ENCODE peak calls at places on chromosomes 16 and 17, in ten cellular contexts. One of them, this sample, is unnamed.

GRCh38 chr16:86503830-86504229 is 6.5 kb upstream of the FOXF1 start:
- DNase-seq in HCT116: no peak
- DNase-seq in left ventricle myocardium inferior: no peak
- DNase-seq in cardiac muscle cell: no peak
- DNase-seq in HFF-Myc: no peak
- DNase-seq in transverse colon: no peak
- DNase-seq in brain microvascular endothelial cell: no peak
- DNase-seq in heart right ventricle: no peak
- DNase-seq in AG10803: no peak
- DNase-seq in cardiac fibroblast: no peak
- DNase-seq in this sample: no peak

GRCh38 chr16:27450836-27451341 is 48.9 kb downstream of the IL21R start:
- DNase-seq in cardiac muscle cell: no peak
- DNase-seq in cardiac fibroblast: peak; percentile 31
- DNase-seq in HFF-Myc: no peak
- DNase-seq in heart right ventricle: no peak
- DNase-seq in AG10803: no peak
- DNase-seq in brain microvascular endothelial cell: peak; percentile 28
- DNase-seq in left ventricle myocardium inferior: no peak
- DNase-seq in transverse colon: peak; percentile 50
- DNase-seq in HCT116: no peak
- DNase-seq in this sample: no peak

GRCh38 chr16:5071681-5072333 is at the start of gene ALG1:
- DNase-seq in left ventricle myocardium inferior: peak; percentile 90
- DNase-seq in heart right ventricle: peak; percentile 92
- DNase-seq in HFF-Myc: peak; percentile 56
- DNase-seq in brain microvascular endothelial cell: peak; percentile 76
- DNase-seq in transverse colon: peak; percentile 91
- DNase-seq in HCT116: peak; percentile 57
- DNase-seq in cardiac muscle cell: peak; percentile 92
- DNase-seq in cardiac fibroblast: peak; percentile 90
- DNase-seq in AG10803: peak; percentile 84
- DNase-seq in this sample: peak; percentile 78

GRCh38 chr17:46878055-46878454 is 26.7 kb downstream of the WNT9B start:
- DNase-seq in heart right ventricle: peak; percentile 41
- DNase-seq in AG10803: no peak
- DNase-seq in brain microvascular endothelial cell: no peak
- DNase-seq in transverse colon: no peak
- DNase-seq in HFF-Myc: no peak
- DNase-seq in left ventricle myocardium inferior: peak; percentile 55
- DNase-seq in cardiac fibroblast: no peak
- DNase-seq in cardiac muscle cell: no peak
- DNase-seq in HCT116: no peak
- DNase-seq in this sample: no peak

GRCh38 chr17:28712705-28713415 is 1.2 kb upstream of the PROCA1 start:
- DNase-seq in cardiac fibroblast: no peak
- DNase-seq in AG10803: no peak
- DNase-seq in transverse colon: no peak
- DNase-seq in left ventricle myocardium inferior: no peak
- DNase-seq in cardiac muscle cell: no peak
- DNase-seq in HCT116: no peak
- DNase-seq in brain microvascular endothelial cell: no peak
- DNase-seq in heart right ventricle: no peak
- DNase-seq in HFF-Myc: no peak
- DNase-seq in this sample: no peak

GRCh38 chr17:31266042-31266441 is 31.0 kb downstream of the OMG start:
- DNase-seq in brain microvascular endothelial cell: no peak
- DNase-seq in HFF-Myc: no peak
- DNase-seq in cardiac muscle cell: no peak
- DNase-seq in cardiac fibroblast: no peak
- DNase-seq in transverse colon: no peak
- DNase-seq in heart right ventricle: no peak
- DNase-seq in AG10803: no peak
- DNase-seq in left ventricle myocardium inferior: no peak
- DNase-seq in HCT116: no peak
- DNase-seq in this sample: no peak

GRCh38 chr17:36813357-36813756 is 123.9 kb upstream of the LHX1 start:
- DNase-seq in brain microvascular endothelial cell: no peak
- DNase-seq in heart right ventricle: no peak
- DNase-seq in HFF-Myc: no peak
- DNase-seq in transverse colon: no peak
- DNase-seq in left ventricle myocardium inferior: no peak
- DNase-seq in AG10803: no peak
- DNase-seq in HCT116: no peak
- DNase-seq in cardiac fibroblast: no peak
- DNase-seq in cardiac muscle cell: no peak
- DNase-seq in this sample: no peak

GRCh38 chr17:80926601-80927250 is 64.9 kb upstream of the CHMP6 start:
- DNase-seq in cardiac muscle cell: no peak
- DNase-seq in HCT116: no peak
- DNase-seq in left ventricle myocardium inferior: no peak
- DNase-seq in cardiac fibroblast: no peak
- DNase-seq in brain microvascular endothelial cell: no peak
- DNase-seq in transverse colon: no peak
- DNase-seq in AG10803: no peak
- DNase-seq in HFF-Myc: no peak
- DNase-seq in heart right ventricle: no peak
- DNase-seq in this sample: no peak

GRCh38 chr16:24988593-24989338 is 26.4 kb downstream of the ARHGAP17 start:
- DNase-seq in left ventricle myocardium inferior: no peak
- DNase-seq in brain microvascular endothelial cell: peak; percentile 77
- DNase-seq in transverse colon: peak; percentile 81
- DNase-seq in HCT116: peak; percentile 6
- DNase-seq in cardiac muscle cell: peak; percentile 21
- DNase-seq in HFF-Myc: no peak
- DNase-seq in heart right ventricle: no peak
- DNase-seq in AG10803: peak; percentile 71
- DNase-seq in cardiac fibroblast: peak; percentile 81
- DNase-seq in this sample: no peak

GRCh38 chr16:72836985-72837384 is 210.9 kb downstream of the ZFHX3 start:
- DNase-seq in left ventricle myocardium inferior: no peak
- DNase-seq in cardiac muscle cell: no peak
- DNase-seq in AG10803: no peak
- DNase-seq in HCT116: no peak
- DNase-seq in HFF-Myc: no peak
- DNase-seq in heart right ventricle: no peak
- DNase-seq in cardiac fibroblast: no peak
- DNase-seq in brain microvascular endothelial cell: no peak
- DNase-seq in transverse colon: no peak
- DNase-seq in this sample: no peak

GRCh38 chr17:56314026-56314425 is 160.8 kb downstream of the ANKFN1 start:
- DNase-seq in heart right ventricle: no peak
- DNase-seq in HCT116: no peak
- DNase-seq in AG10803: no peak
- DNase-seq in cardiac muscle cell: no peak
- DNase-seq in left ventricle myocardium inferior: no peak
- DNase-seq in brain microvascular endothelial cell: no peak
- DNase-seq in transverse colon: no peak
- DNase-seq in HFF-Myc: no peak
- DNase-seq in cardiac fibroblast: no peak
- DNase-seq in this sample: no peak

GRCh38 chr17:78840530-78840779 is 159 bp downstream of the USP36 start:
- DNase-seq in left ventricle myocardium inferior: no peak
- DNase-seq in cardiac fibroblast: no peak
- DNase-seq in HCT116: no peak
- DNase-seq in AG10803: no peak
- DNase-seq in transverse colon: no peak
- DNase-seq in cardiac muscle cell: no peak
- DNase-seq in heart right ventricle: no peak
- DNase-seq in brain microvascular endothelial cell: no peak
- DNase-seq in HFF-Myc: no peak
- DNase-seq in this sample: no peak

GRCh38 chr16:47726031-47726675 is 265.0 kb downstream of the PHKB start:
- DNase-seq in left ventricle myocardium inferior: no peak
- DNase-seq in HFF-Myc: no peak
- DNase-seq in AG10803: no peak
- DNase-seq in cardiac muscle cell: no peak
- DNase-seq in brain microvascular endothelial cell: no peak
- DNase-seq in transverse colon: no peak
- DNase-seq in cardiac fibroblast: peak; percentile 12
- DNase-seq in HCT116: no peak
- DNase-seq in heart right ventricle: no peak
- DNase-seq in this sample: no peak

GRCh38 chr16:83338941-83339340 is 468.8 kb upstream of the HSBP1 start:
- DNase-seq in AG10803: peak; percentile 23
- DNase-seq in brain microvascular endothelial cell: peak; percentile 53
- DNase-seq in transverse colon: no peak
- DNase-seq in HCT116: no peak
- DNase-seq in left ventricle myocardium inferior: no peak
- DNase-seq in heart right ventricle: no peak
- DNase-seq in cardiac fibroblast: peak; percentile 49
- DNase-seq in cardiac muscle cell: no peak
- DNase-seq in HFF-Myc: no peak
- DNase-seq in this sample: no peak

GRCh38 chr17:78120971-78121800 is 7.4 kb downstream of the TMC6 start:
- DNase-seq in cardiac fibroblast: no peak
- DNase-seq in heart right ventricle: peak; percentile 13
- DNase-seq in transverse colon: peak; percentile 60
- DNase-seq in cardiac muscle cell: no peak
- DNase-seq in HFF-Myc: no peak
- DNase-seq in HCT116: no peak
- DNase-seq in left ventricle myocardium inferior: no peak
- DNase-seq in brain microvascular endothelial cell: no peak
- DNase-seq in AG10803: no peak
- DNase-seq in this sample: no peak

DNA sequence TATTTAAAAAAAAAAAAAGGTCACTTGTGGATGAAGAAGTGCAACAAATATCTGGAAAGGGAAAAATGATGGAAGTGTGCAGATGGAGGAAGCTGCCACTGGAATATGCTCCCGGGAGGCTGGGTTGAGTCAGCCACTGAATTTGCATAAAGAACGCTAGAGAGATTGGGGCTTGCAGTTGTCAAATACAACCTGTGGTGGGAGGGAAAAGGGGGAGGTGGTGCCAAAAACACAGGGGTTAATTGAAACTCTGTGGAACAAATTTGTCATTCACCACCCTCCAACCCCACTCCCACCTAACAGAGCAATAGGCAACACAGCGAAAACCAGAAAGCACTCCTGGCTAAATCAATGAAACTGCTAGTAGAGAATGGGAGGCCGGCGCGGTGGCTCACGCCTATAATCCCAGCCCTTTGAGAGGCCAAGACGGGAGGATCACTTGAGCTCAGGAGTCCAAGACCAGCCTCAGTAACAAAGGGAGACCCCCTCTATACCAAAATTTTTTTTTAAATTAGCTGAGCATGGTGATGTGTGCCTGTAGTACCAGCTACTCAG is 37.6 kb upstream of the RPL38 start:
- DNase-seq in HFF-Myc: no peak
- DNase-seq in transverse colon: no peak
- DNase-seq in HCT116: no peak
- DNase-seq in brain microvascular endothelial cell: no peak
- DNase-seq in cardiac muscle cell: no peak
- DNase-seq in AG10803: no peak
- DNase-seq in cardiac fibroblast: no peak
- DNase-seq in heart right ventricle: no peak
- DNase-seq in left ventricle myocardium inferior: no peak
- DNase-seq in this sample: no peak
- TF ChIP-seq CTCF in HFF-Myc: no peak
- TF ChIP-seq CTCF in transverse colon: no peak
- TF ChIP-seq CTCF in HCT116: no peak
- TF ChIP-seq CTCF in brain microvascular endothelial cell: no peak
- TF ChIP-seq CTCF in cardiac muscle cell: no peak
- TF ChIP-seq CTCF in AG10803: no peak
- TF ChIP-seq CTCF in cardiac fibroblast: no peak
- TF ChIP-seq CTCF in heart right ventricle: no peak
- TF ChIP-seq CTCF in left ventricle myocardium inferior: no peak
- TF ChIP-seq CTCF in this sample: no peak

GRCh38 chr16:68704232-68704867 is 32.7 kb upstream of the CDH1 start:
- DNase-seq in AG10803: peak; percentile 55
- DNase-seq in heart right ventricle: peak; percentile 44
- DNase-seq in left ventricle myocardium inferior: peak; percentile 45
- DNase-seq in transverse colon: peak; percentile 92
- DNase-seq in cardiac fibroblast: peak; percentile 73
- DNase-seq in HFF-Myc: peak; percentile 39
- DNase-seq in cardiac muscle cell: peak; percentile 82
- DNase-seq in HCT116: peak; percentile 79
- DNase-seq in brain microvascular endothelial cell: peak; percentile 63
- DNase-seq in this sample: peak; percentile 67
- TF ChIP-seq CTCF in AG10803: peak; percentile 88
- TF ChIP-seq CTCF in heart right ventricle: peak; percentile 62
- TF ChIP-seq CTCF in left ventricle myocardium inferior: peak; percentile 67
- TF ChIP-seq CTCF in transverse colon: peak; percentile 79
- TF ChIP-seq CTCF in cardiac fibroblast: peak; percentile 86
- TF ChIP-seq CTCF in HFF-Myc: peak; percentile 83
- TF ChIP-seq CTCF in cardiac muscle cell: peak; percentile 82
- TF ChIP-seq CTCF in HCT116: peak; percentile 81
- TF ChIP-seq CTCF in brain microvascular endothelial cell: peak; percentile 93
- TF ChIP-seq CTCF in this sample: peak; percentile 80

GRCh38 chr16:30082545-30083090 is 6.8 kb downstream of the PPP4C start:
- DNase-seq in brain microvascular endothelial cell: no peak
- DNase-seq in cardiac muscle cell: no peak
- DNase-seq in left ventricle myocardium inferior: no peak
- DNase-seq in cardiac fibroblast: no peak
- DNase-seq in heart right ventricle: no peak
- DNase-seq in transverse colon: no peak
- DNase-seq in HFF-Myc: no peak
- DNase-seq in AG10803: no peak
- DNase-seq in HCT116: no peak
- DNase-seq in this sample: no peak
- TF ChIP-seq CTCF in brain microvascular endothelial cell: peak; percentile 33
- TF ChIP-seq CTCF in cardiac muscle cell: no peak
- TF ChIP-seq CTCF in left ventricle myocardium inferior: no peak
- TF ChIP-seq CTCF in cardiac fibroblast: peak; percentile 7
- TF ChIP-seq CTCF in heart right ventricle: no peak
- TF ChIP-seq CTCF in transverse colon: no peak
- TF ChIP-seq CTCF in HFF-Myc: peak; percentile 12
- TF ChIP-seq CTCF in AG10803: no peak
- TF ChIP-seq CTCF in HCT116: peak; percentile 51
- TF ChIP-seq CTCF in this sample: peak; percentile 31

GRCh38 chr17:62625870-62626200 is 1.6 kb upstream of the MRC2 start:
- DNase-seq in transverse colon: no peak
- DNase-seq in heart right ventricle: peak; percentile 35
- DNase-seq in left ventricle myocardium inferior: no peak
- DNase-seq in brain microvascular endothelial cell: no peak
- DNase-seq in cardiac fibroblast: peak; percentile 39
- DNase-seq in AG10803: no peak
- DNase-seq in cardiac muscle cell: no peak
- DNase-seq in HFF-Myc: no peak
- DNase-seq in HCT116: no peak
- DNase-seq in this sample: no peak

GRCh38 chr17:62625184-62625869 is 2.1 kb upstream of the MRC2 start:
- DNase-seq in cardiac muscle cell: no peak
- DNase-seq in brain microvascular endothelial cell: no peak
- DNase-seq in left ventricle myocardium inferior: no peak
- DNase-seq in heart right ventricle: no peak
- DNase-seq in HCT116: no peak
- DNase-seq in cardiac fibroblast: no peak
- DNase-seq in transverse colon: no peak
- DNase-seq in HFF-Myc: no peak
- DNase-seq in AG10803: no peak
- DNase-seq in this sample: no peak

GRCh38 chr17:62627219-62627903 is at the start of gene MRC2:
- DNase-seq in heart right ventricle: peak; percentile 76
- DNase-seq in AG10803: peak; percentile 73
- DNase-seq in cardiac muscle cell: peak; percentile 67
- DNase-seq in HFF-Myc: peak; percentile 38
- DNase-seq in HCT116: peak; percentile 31
- DNase-seq in transverse colon: peak; percentile 35
- DNase-seq in left ventricle myocardium inferior: peak; percentile 74
- DNase-seq in brain microvascular endothelial cell: peak; percentile 84
- DNase-seq in cardiac fibroblast: peak; percentile 85
- DNase-seq in this sample: peak; percentile 63

GRCh38 chr17:62627904-62628603 is 584 bp downstream of the MRC2 start:
- DNase-seq in left ventricle myocardium inferior: peak; percentile 54
- DNase-seq in AG10803: peak; percentile 80
- DNase-seq in brain microvascular endothelial cell: peak; percentile 54
- DNase-seq in HFF-Myc: peak; percentile 35
- DNase-seq in HCT116: no peak
- DNase-seq in transverse colon: peak; percentile 28
- DNase-seq in heart right ventricle: peak; percentile 44
- DNase-seq in cardiac fibroblast: peak; percentile 84
- DNase-seq in cardiac muscle cell: peak; percentile 50
- DNase-seq in this sample: no peak

GRCh38 chr17:62626719-62627218 is 701 bp upstream of the MRC2 start:
- DNase-seq in left ventricle myocardium inferior: peak; percentile 67
- DNase-seq in cardiac muscle cell: peak; percentile 63
- DNase-seq in HCT116: no peak
- DNase-seq in HFF-Myc: peak; percentile 35
- DNase-seq in brain microvascular endothelial cell: peak; percentile 71
- DNase-seq in transverse colon: no peak
- DNase-seq in cardiac fibroblast: peak; percentile 91
- DNase-seq in heart right ventricle: peak; percentile 46
- DNase-seq in AG10803: peak; percentile 87
- DNase-seq in this sample: peak; percentile 64
- TF ChIP-seq CTCF in left ventricle myocardium inferior: no peak
- TF ChIP-seq CTCF in cardiac muscle cell: no peak
- TF ChIP-seq CTCF in HCT116: no peak
- TF ChIP-seq CTCF in HFF-Myc: no peak
- TF ChIP-seq CTCF in brain microvascular endothelial cell: no peak
- TF ChIP-seq CTCF in transverse colon: no peak
- TF ChIP-seq CTCF in cardiac fibroblast: no peak
- TF ChIP-seq CTCF in heart right ventricle: no peak
- TF ChIP-seq CTCF in AG10803: no peak
- TF ChIP-seq CTCF in this sample: no peak

This sample was measured in neural crest cell.